ENCODE peak calls at places on chromosomes 2 and 18, in four cellular contexts. H, W, E and I are unnamed samples.
A peak's percentile ranks its signal among the peaks of the same experiment; 100 is the strongest.

GRCh38 chr2:47720036-47720435 is 62.9 kb upstream of the MSH6 start:
- DNase-seq in E (peak; percentile 40), W (no peak), H (no peak), I (no peak)

GRCh38 chr2:168452781-168453180 is 3.3 kb upstream of the CERS6 start:
- DNase-seq in H (no peak), W (no peak), E (no peak), I (no peak)

GRCh38 chr2:78245394-78246140 is 723.4 kb upstream of the LRRTM4 start:
- DNase-seq in H (no peak), E (no peak), W (no peak), I (no peak)

GRCh38 chr2:20282916-20283592 is 58.1 kb upstream of the SDC1 start:
- DNase-seq in W (no peak), H (no peak), E (no peak), I (no peak)

GRCh38 chr18:59067873-59068272 is 71.8 kb upstream of the SEC11C start:
- DNase-seq in W (no peak), H (no peak), E (no peak), I (no peak)

GRCh38 chr2:28507806-28508764 is 12.2 kb downstream of the PLB1 start:
- DNase-seq in H (no peak), E (no peak), W (no peak), I (peak; percentile 54)

GRCh38 chr2:143217512-143218136 is 88.4 kb downstream of the ARHGAP15 start:
- DNase-seq in H (peak; percentile 20), W (no peak), E (no peak), I (no peak)

GRCh38 chr2:151258121-151258520 is 3.5 kb downstream of the RBM43 start:
- DNase-seq in H (no peak), W (no peak), E (no peak), I (no peak)

GRCh38 chr2:5535301-5535700 is 156.9 kb upstream of the SOX11 start:
- DNase-seq in E (no peak), W (no peak), H (no peak), I (no peak)

GRCh38 chr2:238136820-238137537 is 1.5 kb upstream of the KLHL30 start:
- DNase-seq in H (peak; percentile 96), W (no peak), E (no peak), I (no peak)

GRCh38 chr18:2104620-2105462 is 466.5 kb downstream of the METTL4 start:
- DNase-seq in E (no peak), H (peak; percentile 28), W (peak; percentile 19), I (peak; percentile 85)

GRCh38 chr18:51561821-51562220 is 364.3 kb upstream of the MEX3C start:
- DNase-seq in W (no peak), E (no peak), H (no peak), I (no peak)

GRCh38 chr2:172931256-172931894 is 144.3 kb upstream of the MAP3K20 start:
- DNase-seq in H (no peak), W (no peak), E (no peak), I (peak; percentile 20)

GRCh38 chr2:120320318-120320851 is 25.6 kb upstream of the INHBB start:
- DNase-seq in W (no peak), E (no peak), H (no peak), I (no peak)

GRCh38 chr2:119522561-119523110 is 1.6 kb downstream of the SCTR start:
- DNase-seq in H (no peak), W (no peak), E (no peak), I (no peak)

GRCh38 chr18:43060020-43060419 is 55.5 kb downstream of the RIT2 start:
- DNase-seq in H (no peak), W (no peak), E (no peak), I (no peak)

GRCh38 chr2:69138247-69138754 is 125.3 kb downstream of the ANTXR1 start:
- DNase-seq in W (no peak), H (no peak), E (no peak), I (no peak)

GRCh38 chr2:39059366-39059952 is 61.4 kb downstream of the SOS1 start:
- DNase-seq in H (peak; percentile 13), W (no peak), E (no peak), I (peak; percentile 13)

GRCh38 chr2:223548194-223548593 is 54.0 kb downstream of the SCG2 start:
- DNase-seq in W (no peak), H (no peak), E (no peak), I (no peak)

DNA sequence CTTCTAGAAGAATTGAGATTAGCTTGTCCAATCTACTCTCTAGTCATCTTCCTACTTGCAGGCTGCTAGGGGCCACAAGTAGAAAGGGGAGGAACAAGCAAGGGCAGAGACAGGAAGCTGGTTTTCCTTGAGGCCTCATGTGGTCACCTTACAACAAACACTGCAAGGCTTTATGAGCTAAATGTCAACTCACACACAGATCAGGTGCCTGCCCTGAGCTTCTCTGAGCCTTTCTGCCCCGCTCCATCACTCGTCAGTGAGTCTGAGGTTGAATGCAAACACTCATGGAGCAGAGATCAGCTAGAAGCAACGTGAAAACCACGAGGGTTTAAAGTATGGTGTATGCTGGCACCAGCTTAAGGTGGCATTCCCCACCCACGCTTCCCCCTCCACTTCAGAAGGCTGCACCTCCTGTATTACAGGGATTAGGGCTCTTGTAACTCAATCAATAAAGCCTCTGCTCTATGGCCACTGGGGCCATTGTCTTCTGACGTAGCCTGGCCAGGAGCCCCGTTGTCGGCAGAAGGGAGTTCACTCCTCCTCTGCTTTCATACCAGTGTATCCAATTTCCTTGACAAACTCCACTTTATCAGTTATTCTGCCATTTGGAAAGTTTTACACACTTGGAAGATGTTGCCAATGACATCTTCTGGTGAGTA is 5.4 kb upstream of the CRYGC start:
- DNase-seq in W (no peak), H (peak; percentile 12), E (no peak), I (no peak)
- TF ChIP-seq SPI1 in W (no peak), H (peak; percentile 41), E (no peak), I (no peak)

GRCh38 chr2:42116195-42117181 is 52.7 kb upstream of the EML4 start:
- DNase-seq in H (no peak), E (no peak), W (no peak), I (no peak)

GRCh38 chr2:42117182-42117579 is 52.0 kb upstream of the EML4 start:
- DNase-seq in H (no peak), W (no peak), E (no peak), I (no peak)

GRCh38 chr2:42118759-42119569 is 50.2 kb upstream of the EML4 start:
- DNase-seq in E (no peak), W (no peak), H (no peak), I (no peak)

GRCh38 chr2:42115588-42115987 is 53.6 kb upstream of the EML4 start:
- DNase-seq in W (no peak), H (no peak), E (no peak), I (no peak)

DNA sequence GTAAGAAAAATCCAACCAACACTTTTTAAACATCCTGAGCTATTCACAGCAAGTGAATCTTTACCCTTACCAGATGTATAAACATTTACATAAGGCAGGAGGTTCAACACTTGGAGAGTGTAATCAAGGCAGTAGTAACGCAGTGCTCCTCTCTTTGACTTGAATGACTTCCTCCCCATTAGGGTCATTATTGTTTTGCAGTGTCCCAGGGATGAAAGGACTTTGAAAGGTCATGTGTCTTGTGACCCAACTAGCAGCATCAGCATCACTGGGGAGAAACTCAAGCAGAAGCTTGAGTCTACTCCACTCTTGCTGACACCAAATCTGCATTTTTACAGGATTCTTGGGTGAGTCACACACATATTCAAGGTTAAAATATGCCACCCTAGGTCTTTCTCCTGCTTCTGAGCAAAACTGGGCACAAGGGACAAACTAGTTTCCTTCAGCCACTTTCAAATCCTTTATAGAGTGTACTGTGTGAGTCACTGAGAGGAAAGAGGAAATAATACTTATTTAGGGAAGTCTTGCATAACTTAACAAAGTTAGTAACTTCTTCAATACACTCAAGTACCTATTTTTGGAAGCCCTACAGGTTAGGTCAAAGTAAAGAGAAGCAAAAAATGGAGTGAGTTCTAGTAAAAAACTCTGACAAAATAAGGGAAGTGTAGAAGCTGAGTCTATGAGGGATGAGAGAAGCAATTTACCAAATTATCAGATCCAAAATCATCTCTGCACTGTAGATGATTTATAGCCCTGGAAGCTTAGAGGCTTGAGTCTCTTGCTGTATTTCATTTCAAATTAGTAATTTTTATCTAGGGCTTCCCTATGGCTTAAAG is 51.0 kb upstream of the EML4 start:
- DNase-seq in E (peak; percentile 56), W (no peak), H (no peak), I (no peak)
- TF ChIP-seq SPI1 in E (peak; percentile 61), W (no peak), H (peak; percentile 90), I (peak; percentile 41)

GRCh38 chr2:66237470-66238354 is 197.2 kb upstream of the MEIS1 start:
- DNase-seq in E (no peak), W (no peak), H (no peak), I (no peak)
- TF ChIP-seq SPI1 in E (no peak), W (no peak), H (no peak), I (no peak)

GRCh38 chr2:235765181-235765820 is 271.5 kb downstream of the AGAP1 start:
- DNase-seq in E (no peak), H (no peak), W (no peak), I (peak; percentile 4)
- TF ChIP-seq SPI1 in E (no peak), H (no peak), W (no peak), I (no peak)

DNA sequence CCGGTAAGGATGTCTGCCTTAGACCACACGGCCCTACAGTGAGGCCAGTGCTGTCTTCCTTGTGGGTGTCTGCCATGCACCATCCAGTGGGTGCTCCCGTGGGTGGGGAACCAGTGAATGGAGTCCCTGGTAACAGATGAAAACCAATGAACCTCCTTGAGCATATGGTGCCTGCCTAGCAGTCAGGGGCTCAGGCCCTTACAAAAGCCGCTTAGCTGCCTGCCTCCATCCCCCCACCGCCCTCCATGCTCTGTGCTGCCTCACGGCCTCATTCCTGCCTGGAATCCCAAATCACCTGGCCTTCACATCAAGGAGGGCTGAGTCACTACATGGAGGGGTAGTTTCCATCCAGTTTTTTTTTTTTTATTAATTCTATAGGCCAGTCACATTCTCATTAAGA is 30.8 kb upstream of the TRIB2 start:
- DNase-seq in H (no peak), E (no peak), W (no peak), I (no peak)
- TF ChIP-seq SPI1 in H (no peak), E (no peak), W (no peak), I (no peak)

DNA sequence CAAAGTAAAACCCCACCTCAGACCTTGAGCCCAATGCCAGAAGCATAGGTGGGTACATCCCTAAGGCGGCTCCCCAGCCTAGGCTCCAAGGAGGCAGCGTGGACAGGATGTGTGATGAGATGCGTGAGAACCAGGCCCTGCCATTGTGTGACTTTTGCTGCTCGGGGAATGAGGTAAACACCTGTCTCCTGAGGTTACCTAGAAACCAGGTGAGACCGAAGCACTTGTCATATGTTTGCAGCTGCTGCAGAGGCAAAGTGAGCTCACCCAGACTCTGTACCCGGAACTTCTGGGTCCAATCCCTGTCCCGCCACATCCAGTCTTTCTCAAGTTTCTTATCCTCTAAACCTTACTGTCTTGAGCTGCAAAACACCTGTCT is 3.4 kb downstream of the FBLN7 start:
- DNase-seq in W (no peak), H (no peak), E (no peak), I (no peak)
- TF ChIP-seq SPI1 in W (no peak), H (no peak), E (no peak), I (no peak)

DNA sequence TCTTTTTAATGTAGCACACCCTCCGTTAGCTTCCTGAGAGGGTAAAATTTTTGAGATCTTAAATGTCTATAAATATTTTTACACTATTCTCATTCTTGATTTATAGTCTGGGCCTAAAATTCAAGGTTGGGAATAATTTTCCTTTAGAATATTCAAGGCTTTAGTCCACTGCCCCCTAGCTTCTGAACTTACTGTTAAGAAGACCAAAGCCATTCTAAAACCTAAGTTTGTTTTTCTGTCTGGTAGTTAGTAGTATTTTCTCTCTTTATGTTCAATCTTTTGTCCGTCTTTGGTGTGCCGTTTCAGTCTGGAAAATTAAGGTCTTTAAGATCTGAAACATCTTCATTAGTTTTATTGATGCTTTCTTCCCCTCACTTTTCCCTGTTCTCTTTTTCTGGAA is 14.5 kb downstream of the OSBPL6 start:
- DNase-seq in W (no peak), H (no peak), E (no peak), I (peak; percentile 26)
- TF ChIP-seq SPI1 in W (no peak), H (no peak), E (no peak), I (no peak)